ENCODE peak calls at places on chromosomes 7 and 10, in six cellular contexts. B is cardiac fibroblast; X is NCI-H1105; D is stimulated activated CD4-positive, alpha-beta T cell treated with anti-CD3 and anti-CD28 coated beads, Interleukin-12 subunit alpha, Interleukin-12 subunit beta, amount 100 ng/mL, for 4 hours; A is COR-L47; N is neural progenitor cell. H is an unnamed sample.

GRCh38 chr7:926061-927030 is 28.1 kb downstream of the ADAP1 start:
- DNase-seq in B (no peak), X (no peak), D (no peak), A (no peak), N (no peak), H (peak)

GRCh38 chr10:71088054-71088453 is 124.3 kb upstream of the UNC5B start:
- DNase-seq in B (no peak), X (no peak), D (no peak), A (no peak), N (no peak), H (no peak)

GRCh38 chr10:132716691-132717490 is 69.1 kb downstream of the NKX6-2 start:
- DNase-seq in B (no peak), X (no peak), D (no peak), A (no peak), N (no peak), H (no peak)

GRCh38 chr7:149310113-149310836 is 48.3 kb downstream of the ZNF783 start:
- DNase-seq in B (peak), X (peak), D (no peak), A (peak), N (no peak), H (peak)

GRCh38 chr10:103548006-103548405 is 54.5 kb downstream of the NEURL1 start:
- DNase-seq in B (no peak), X (no peak), D (no peak), A (no peak), N (no peak), H (no peak)

GRCh38 chr7:37924399-37924798 is 4.0 kb downstream of the EPDR1 start:
- DNase-seq in B (no peak), X (no peak), D (no peak), A (no peak), N (no peak), H (no peak)

GRCh38 chr7:101602082-101602481 is 27.0 kb downstream of the MYL10 start:
- DNase-seq in B (no peak), X (no peak), D (no peak), A (no peak), N (no peak), H (no peak)

GRCh38 chr7:138697535-138698182 is 3.5 kb downstream of the SVOPL start:
- DNase-seq in B (no peak), X (no peak), D (no peak), A (no peak), N (no peak), H (no peak)

GRCh38 chr10:52488606-52489485 is 174.8 kb downstream of the DKK1 start:
- DNase-seq in B (peak), X (peak), D (no peak), A (no peak), N (peak), H (peak)

GRCh38 chr10:122152544-122152943 is 118.6 kb upstream of the BTBD16 start:
- DNase-seq in B (peak), X (no peak), D (no peak), A (no peak), N (no peak), H (peak)

GRCh38 chr7:1431226-1431625 is 28.0 kb downstream of the MICALL2 start:
- DNase-seq in B (no peak), X (no peak), D (no peak), A (no peak), N (no peak), H (no peak)

GRCh38 chr7:101875215-101875846 is 57.9 kb downstream of the CUX1 start:
- DNase-seq in B (no peak), X (no peak), D (no peak), A (no peak), N (no peak), H (no peak)

GRCh38 chr10:73717564-73717963 is 19.7 kb upstream of the AGAP5 start:
- DNase-seq in B (no peak), X (no peak), D (no peak), A (no peak), N (no peak), H (no peak)

GRCh38 chr10:71513896-71514295 is 117.2 kb downstream of the CDH23 start:
- DNase-seq in B (peak), X (no peak), D (no peak), A (no peak), N (no peak), H (no peak)

GRCh38 chr10:1179346-1180070 is 123.3 kb downstream of the WDR37 start:
- DNase-seq in B (no peak), X (no peak), D (no peak), A (no peak), N (no peak), H (no peak)

GRCh38 chr7:116571037-116571436 is 46.2 kb downstream of the CAV1 start:
- DNase-seq in B (peak), X (no peak), D (no peak), A (no peak), N (no peak), H (no peak)

GRCh38 chr7:159209429-159209828 is 64.8 kb upstream of the VIPR2 start:
- DNase-seq in B (no peak), X (no peak), D (no peak), A (no peak), N (no peak), H (no peak)

GRCh38 chr7:13139436-13139835 is 452.0 kb downstream of the ARL4A start:
- DNase-seq in B (no peak), X (no peak), D (no peak), A (no peak), N (no peak), H (no peak)

GRCh38 chr7:138752568-138753518 is 45.0 kb upstream of the TMEM213 start:
- DNase-seq in B (no peak), X (peak), D (peak), A (peak), N (peak), H (peak)

GRCh38 chr7:20330797-20331230 is at the start of gene ITGB8:
- DNase-seq in B (no peak), X (peak), D (peak), A (peak), N (no peak), H (no peak)

GRCh38 chr10:131728829-131729228 is 172.0 kb upstream of the PPP2R2D start:
- DNase-seq in B (no peak), X (no peak), D (no peak), A (no peak), N (no peak), H (no peak)

GRCh38 chr10:6393168-6393567 is 186.9 kb downstream of the PRKCQ start:
- DNase-seq in B (no peak), X (no peak), D (no peak), A (no peak), N (no peak), H (no peak)

GRCh38 chr10:45000764-45001381 is at the start of gene ZNF22:
- DNase-seq in B (peak), X (peak), D (peak), A (peak), N (peak), H (no peak)

H was measured in SK-MEL-5.